ENCODE peak calls at places on chromosomes 12 and 14, in eight cellular contexts. One of them, this sample, is unnamed.

GRCh38 chr12:120642806-120643205 is 2.4 kb downstream of the CABP1 start:
- DNase-seq in body of pancreas: no peak
- DNase-seq in left ventricle myocardium inferior: no peak
- DNase-seq in AG10803: no peak
- DNase-seq in AG04450: no peak
- DNase-seq in lower lobe of right lung: no peak
- DNase-seq in keratinocyte: no peak
- DNase-seq in choroid plexus epithelial cell: no peak
- DNase-seq in this sample: no peak

GRCh38 chr12:131850856-131851559 is 22.8 kb downstream of the MMP17 start:
- DNase-seq in body of pancreas: peak
- DNase-seq in left ventricle myocardium inferior: no peak
- DNase-seq in AG10803: no peak
- DNase-seq in AG04450: no peak
- DNase-seq in lower lobe of right lung: no peak
- DNase-seq in keratinocyte: no peak
- DNase-seq in choroid plexus epithelial cell: peak
- DNase-seq in this sample: peak

GRCh38 chr12:63499567-63499966 is 168.7 kb downstream of the DPY19L2 start:
- DNase-seq in body of pancreas: no peak
- DNase-seq in left ventricle myocardium inferior: no peak
- DNase-seq in AG10803: no peak
- DNase-seq in AG04450: no peak
- DNase-seq in lower lobe of right lung: no peak
- DNase-seq in keratinocyte: no peak
- DNase-seq in choroid plexus epithelial cell: no peak
- DNase-seq in this sample: no peak

GRCh38 chr14:96501383-96501745 is 818 bp upstream of the PAPOLA start:
- DNase-seq in body of pancreas: no peak
- DNase-seq in left ventricle myocardium inferior: no peak
- DNase-seq in AG10803: no peak
- DNase-seq in AG04450: no peak
- DNase-seq in lower lobe of right lung: no peak
- DNase-seq in keratinocyte: no peak
- DNase-seq in choroid plexus epithelial cell: peak
- DNase-seq in this sample: no peak

GRCh38 chr12:123720141-123720814 is 8.1 kb downstream of the ATP6V0A2 start:
- DNase-seq in body of pancreas: no peak
- DNase-seq in left ventricle myocardium inferior: no peak
- DNase-seq in AG10803: no peak
- DNase-seq in AG04450: no peak
- DNase-seq in lower lobe of right lung: no peak
- DNase-seq in keratinocyte: no peak
- DNase-seq in choroid plexus epithelial cell: no peak
- DNase-seq in this sample: no peak

GRCh38 chr14:50260511-50260910 is 29.1 kb upstream of the SOS2 start:
- DNase-seq in body of pancreas: peak
- DNase-seq in left ventricle myocardium inferior: no peak
- DNase-seq in AG10803: peak
- DNase-seq in AG04450: peak
- DNase-seq in lower lobe of right lung: no peak
- DNase-seq in keratinocyte: no peak
- DNase-seq in choroid plexus epithelial cell: peak
- DNase-seq in this sample: peak

GRCh38 chr14:96803958-96804357 is 6.8 kb downstream of the VRK1 start:
- DNase-seq in body of pancreas: no peak
- DNase-seq in left ventricle myocardium inferior: no peak
- DNase-seq in AG10803: no peak
- DNase-seq in AG04450: no peak
- DNase-seq in lower lobe of right lung: no peak
- DNase-seq in keratinocyte: no peak
- DNase-seq in choroid plexus epithelial cell: peak
- DNase-seq in this sample: peak

GRCh38 chr12:122148657-122149056 is 25.4 kb downstream of the IL31 start:
- DNase-seq in body of pancreas: no peak
- DNase-seq in left ventricle myocardium inferior: no peak
- DNase-seq in AG10803: peak
- DNase-seq in AG04450: peak
- DNase-seq in lower lobe of right lung: no peak
- DNase-seq in keratinocyte: no peak
- DNase-seq in choroid plexus epithelial cell: no peak
- DNase-seq in this sample: peak

GRCh38 chr12:72471806-72472205 is 199.6 kb downstream of the TRHDE start:
- DNase-seq in body of pancreas: no peak
- DNase-seq in left ventricle myocardium inferior: no peak
- DNase-seq in AG10803: no peak
- DNase-seq in AG04450: no peak
- DNase-seq in lower lobe of right lung: no peak
- DNase-seq in keratinocyte: no peak
- DNase-seq in choroid plexus epithelial cell: no peak
- DNase-seq in this sample: no peak

GRCh38 chr14:103517626-103518415 is 4.8 kb downstream of the CKB start:
- DNase-seq in body of pancreas: peak
- DNase-seq in left ventricle myocardium inferior: no peak
- DNase-seq in AG10803: no peak
- DNase-seq in AG04450: no peak
- DNase-seq in lower lobe of right lung: peak
- DNase-seq in keratinocyte: no peak
- DNase-seq in choroid plexus epithelial cell: no peak
- DNase-seq in this sample: no peak

GRCh38 chr12:110531741-110532333 is 29.7 kb downstream of the RAD9B start:
- DNase-seq in body of pancreas: no peak
- DNase-seq in left ventricle myocardium inferior: no peak
- DNase-seq in AG10803: peak
- DNase-seq in AG04450: no peak
- DNase-seq in lower lobe of right lung: no peak
- DNase-seq in keratinocyte: no peak
- DNase-seq in choroid plexus epithelial cell: peak
- DNase-seq in this sample: peak

GRCh38 chr14:79280400-79280670 is 931.0 kb downstream of the DIO2 start:
- DNase-seq in body of pancreas: no peak
- DNase-seq in left ventricle myocardium inferior: no peak
- DNase-seq in AG10803: no peak
- DNase-seq in AG04450: no peak
- DNase-seq in lower lobe of right lung: no peak
- DNase-seq in keratinocyte: no peak
- DNase-seq in choroid plexus epithelial cell: no peak
- DNase-seq in this sample: no peak

GRCh38 chr14:79281244-79282199 is 929.8 kb downstream of the DIO2 start:
- DNase-seq in body of pancreas: no peak
- DNase-seq in left ventricle myocardium inferior: no peak
- DNase-seq in AG10803: no peak
- DNase-seq in AG04450: no peak
- DNase-seq in lower lobe of right lung: no peak
- DNase-seq in keratinocyte: no peak
- DNase-seq in choroid plexus epithelial cell: peak
- DNase-seq in this sample: no peak

GRCh38 chr14:79278798-79279644 is 932.3 kb downstream of the DIO2 start:
- DNase-seq in body of pancreas: peak
- DNase-seq in left ventricle myocardium inferior: peak
- DNase-seq in AG10803: peak
- DNase-seq in AG04450: peak
- DNase-seq in lower lobe of right lung: peak
- DNase-seq in keratinocyte: peak
- DNase-seq in choroid plexus epithelial cell: peak
- DNase-seq in this sample: peak

GRCh38 chr14:79278286-79278797 is 933.0 kb downstream of the DIO2 start:
- DNase-seq in body of pancreas: peak
- DNase-seq in left ventricle myocardium inferior: no peak
- DNase-seq in AG10803: no peak
- DNase-seq in AG04450: no peak
- DNase-seq in lower lobe of right lung: no peak
- DNase-seq in keratinocyte: no peak
- DNase-seq in choroid plexus epithelial cell: no peak
- DNase-seq in this sample: no peak

DNA sequence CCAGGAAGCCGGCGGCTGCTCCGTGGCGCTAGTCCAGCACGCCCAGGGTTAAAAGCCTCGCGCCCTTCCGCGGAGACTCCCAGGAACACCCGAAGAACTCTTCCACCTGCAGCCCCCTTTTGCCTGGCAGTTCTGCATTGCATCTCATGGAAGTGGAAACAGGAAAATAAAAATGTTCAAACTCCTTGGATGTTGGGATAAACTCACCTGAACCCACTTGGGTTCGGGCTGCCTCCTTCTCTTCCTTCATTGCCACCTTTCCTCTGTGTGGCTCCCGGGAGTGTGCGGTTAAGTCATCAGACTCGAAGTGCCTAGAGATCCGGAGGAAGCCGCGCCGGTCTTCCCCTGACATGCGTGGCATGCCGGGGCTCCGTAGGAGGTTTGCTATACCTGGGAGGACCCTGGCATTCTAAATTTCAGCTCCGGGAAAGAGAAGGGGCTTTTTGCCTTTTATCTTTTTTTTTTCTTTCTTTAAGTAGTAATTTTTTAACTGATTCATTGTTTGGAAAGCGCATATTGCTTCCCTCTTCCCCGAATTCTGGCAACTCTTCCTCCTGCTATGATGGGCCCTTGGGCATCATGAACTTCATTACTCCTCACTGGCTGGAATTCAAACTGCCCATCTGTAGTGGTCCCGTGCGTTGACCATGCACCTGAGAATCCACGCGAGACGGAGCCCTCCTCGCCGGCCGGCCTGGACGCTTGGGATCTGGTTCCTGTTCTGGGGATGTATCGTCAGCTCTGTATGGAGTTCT is 931.5 kb downstream of the DIO2 start:
- DNase-seq in body of pancreas: peak
- DNase-seq in left ventricle myocardium inferior: no peak
- DNase-seq in AG10803: no peak
- DNase-seq in AG04450: no peak
- DNase-seq in lower lobe of right lung: peak
- DNase-seq in keratinocyte: no peak
- DNase-seq in choroid plexus epithelial cell: no peak
- DNase-seq in this sample: peak
- H3K4me3 ChIP-seq in body of pancreas: peak
- H3K4me3 ChIP-seq in left ventricle myocardium inferior: peak
- H3K4me3 ChIP-seq in AG10803: peak
- H3K4me3 ChIP-seq in AG04450: peak
- H3K4me3 ChIP-seq in lower lobe of right lung: peak
- H3K4me3 ChIP-seq in keratinocyte: peak
- H3K4me3 ChIP-seq in choroid plexus epithelial cell: peak
- H3K4me3 ChIP-seq in this sample: peak

GRCh38 chr14:22106700-22107697 is 433.4 kb upstream of the OR4E1 start:
- DNase-seq in body of pancreas: no peak
- DNase-seq in left ventricle myocardium inferior: no peak
- DNase-seq in AG10803: no peak
- DNase-seq in AG04450: no peak
- DNase-seq in lower lobe of right lung: no peak
- DNase-seq in keratinocyte: peak
- DNase-seq in choroid plexus epithelial cell: no peak
- DNase-seq in this sample: no peak
- TF ChIP-seq CTCF in body of pancreas: no peak
- TF ChIP-seq CTCF in left ventricle myocardium inferior: no peak
- TF ChIP-seq CTCF in AG10803: no peak
- TF ChIP-seq CTCF in AG04450: no peak
- TF ChIP-seq CTCF in lower lobe of right lung: no peak
- TF ChIP-seq CTCF in keratinocyte: no peak
- TF ChIP-seq CTCF in choroid plexus epithelial cell: no peak
- TF ChIP-seq CTCF in this sample: no peak

GRCh38 chr12:119176267-119177055 is 2.3 kb upstream of the HSPB8 start:
- DNase-seq in body of pancreas: peak
- DNase-seq in left ventricle myocardium inferior: peak
- DNase-seq in AG10803: peak
- DNase-seq in AG04450: peak
- DNase-seq in lower lobe of right lung: peak
- DNase-seq in keratinocyte: peak
- DNase-seq in choroid plexus epithelial cell: peak
- DNase-seq in this sample: peak
- H3K4me3 ChIP-seq in body of pancreas: no peak
- H3K4me3 ChIP-seq in left ventricle myocardium inferior: peak
- H3K4me3 ChIP-seq in AG10803: peak
- H3K4me3 ChIP-seq in AG04450: peak
- H3K4me3 ChIP-seq in lower lobe of right lung: peak
- H3K4me3 ChIP-seq in keratinocyte: no peak
- H3K4me3 ChIP-seq in choroid plexus epithelial cell: peak
- H3K4me3 ChIP-seq in this sample: peak

GRCh38 chr14:99936738-99937474 is 128.3 kb upstream of the EVL start:
- DNase-seq in body of pancreas: no peak
- DNase-seq in left ventricle myocardium inferior: no peak
- DNase-seq in AG10803: no peak
- DNase-seq in AG04450: no peak
- DNase-seq in lower lobe of right lung: no peak
- DNase-seq in keratinocyte: no peak
- DNase-seq in choroid plexus epithelial cell: no peak
- DNase-seq in this sample: no peak
- TF ChIP-seq CTCF in body of pancreas: no peak
- TF ChIP-seq CTCF in left ventricle myocardium inferior: no peak
- TF ChIP-seq CTCF in AG10803: no peak
- TF ChIP-seq CTCF in AG04450: no peak
- TF ChIP-seq CTCF in lower lobe of right lung: no peak
- TF ChIP-seq CTCF in keratinocyte: no peak
- TF ChIP-seq CTCF in choroid plexus epithelial cell: no peak
- TF ChIP-seq CTCF in this sample: no peak

GRCh38 chr14:54686219-54686870 is 119.4 kb downstream of the SAMD4A start:
- DNase-seq in body of pancreas: no peak
- DNase-seq in left ventricle myocardium inferior: peak
- DNase-seq in AG10803: peak
- DNase-seq in AG04450: peak
- DNase-seq in lower lobe of right lung: no peak
- DNase-seq in keratinocyte: no peak
- DNase-seq in choroid plexus epithelial cell: peak
- DNase-seq in this sample: peak
- H3K4me3 ChIP-seq in body of pancreas: no peak
- H3K4me3 ChIP-seq in left ventricle myocardium inferior: peak
- H3K4me3 ChIP-seq in AG10803: peak
- H3K4me3 ChIP-seq in AG04450: no peak
- H3K4me3 ChIP-seq in lower lobe of right lung: no peak
- H3K4me3 ChIP-seq in keratinocyte: no peak
- H3K4me3 ChIP-seq in choroid plexus epithelial cell: no peak
- H3K4me3 ChIP-seq in this sample: no peak

This sample was measured in cardiac fibroblast.